ENCODE peak calls at places on chromosomes 4 and X, in four cellular contexts. C is K562, Z is HepG2, H is GM12878. K is an unnamed sample.

GRCh38 chrX:31934842-31935241 is 863.0 kb upstream of the FTHL17 start:
- DNase-seq in C (no peak), Z (no peak), H (no peak), K (no peak)

GRCh38 chr4:111064342-111064993 is 441.6 kb upstream of the PITX2 start:
- DNase-seq in C (no peak), Z (no peak), H (peak; percentile 2), K (peak; percentile 14)

GRCh38 chrX:25295466-25295865 is 279.7 kb upstream of the ARX start:
- DNase-seq in C (no peak), H (no peak), Z (no peak), K (no peak)

GRCh38 chr4:72295966-72296557 is 264.3 kb downstream of the NPFFR2 start:
- DNase-seq in Z (peak; percentile 20), H (no peak), C (peak; percentile 34), K (peak; percentile 31)

GRCh38 chr4:137641554-137641953 is 109.3 kb upstream of the PCDH18 start:
- DNase-seq in C (no peak), Z (no peak), H (no peak), K (no peak)

GRCh38 chr4:119733431-119733830 is 104.8 kb upstream of the PDE5A start:
- DNase-seq in C (no peak), H (no peak), Z (no peak), K (no peak)

GRCh38 chr4:67684839-67685531 is 16.0 kb downstream of the UBA6 start:
- DNase-seq in H (no peak), Z (no peak), C (no peak), K (no peak)

GRCh38 chrX:69988955-69989394 is 60.8 kb downstream of the AWAT2 start:
- DNase-seq in C (no peak), H (no peak), Z (no peak), K (no peak)

GRCh38 chr4:85166318-85166717 is 199.8 kb upstream of the WDFY3 start:
- DNase-seq in C (no peak), H (no peak), Z (no peak), K (peak; percentile 14)

GRCh38 chr4:147192679-147193078 is 247.0 kb upstream of the TTC29 start:
- DNase-seq in H (no peak), Z (no peak), C (no peak), K (no peak)

GRCh38 chr4:3302164-3302785 is 9.5 kb downstream of the RGS12 start:
- DNase-seq in C (no peak), H (peak; percentile 21), Z (no peak), K (no peak)

GRCh38 chrX:103157511-103158316 is 57.2 kb upstream of the BEX4 start:
- DNase-seq in H (no peak), C (peak; percentile 35), Z (peak; percentile 6), K (peak; percentile 25)

GRCh38 chr4:95857761-95858160 is 17.9 kb downstream of the PDHA2 start:
- DNase-seq in C (no peak), Z (no peak), H (no peak), K (no peak)

GRCh38 chr4:53113433-53114215 is 251.5 kb downstream of the RASL11B start:
- DNase-seq in H (no peak), C (no peak), Z (no peak), K (no peak)

GRCh38 chrX:44175455-44175854 is 168.0 kb downstream of the EFHC2 start:
- DNase-seq in C (no peak), H (no peak), Z (no peak), K (no peak)

GRCh38 chr4:35151816-35152572 is 1092.3 kb downstream of the ARAP2 start:
- DNase-seq in C (peak; percentile 10), H (no peak), Z (peak; percentile 32), K (peak; percentile 3)

GRCh38 chr4:185931986-185932385 is 120.0 kb upstream of the SORBS2 start:
- DNase-seq in H (no peak), C (no peak), Z (no peak), K (no peak)

GRCh38 chr4:147049940-147050852 is 104.5 kb upstream of the TTC29 start:
- DNase-seq in C (no peak), Z (no peak), H (no peak), K (no peak)

GRCh38 chr4:71293705-71294104 is 45.1 kb upstream of the SLC4A4 start:
- DNase-seq in H (no peak), C (no peak), Z (no peak), K (no peak)

GRCh38 chr4:94400191-94400590 is 51.6 kb upstream of the PDLIM5 start:
- DNase-seq in C (no peak), H (no peak), Z (no peak), K (no peak)

GRCh38 chr4:67151376-67152343 is 393.6 kb downstream of the CENPC start:
- DNase-seq in C (peak; percentile 26), Z (no peak), H (no peak), K (no peak)

GRCh38 chr4:26065833-26066232 is 151.8 kb downstream of the SMIM20 start:
- DNase-seq in C (no peak), Z (no peak), H (no peak), K (no peak)

GRCh38 chr4:95560791-95561190 is 12.0 kb upstream of the UNC5C start:
- DNase-seq in Z (no peak), H (no peak), C (no peak), K (no peak)

GRCh38 chr4:2354127-2354526 is 64.3 kb downstream of the ZFYVE28 start:
- DNase-seq in C (peak; percentile 52), H (no peak), Z (no peak), K (peak; percentile 11)

GRCh38 chrX:78923198-78924015 is 21.8 kb upstream of the P2RY10 start:
- DNase-seq in C (no peak), Z (no peak), H (peak; percentile 87), K (peak; percentile 0)

GRCh38 chr4:107850438-107850837 is 25.7 kb downstream of the SGMS2 start:
- DNase-seq in C (no peak), Z (no peak), H (no peak), K (no peak)

GRCh38 chr4:67483868-67484602 is 61.3 kb downstream of the CENPC start:
- DNase-seq in C (no peak), Z (no peak), H (no peak), K (no peak)

GRCh38 chr4:102403115-102403514 is 57.8 kb upstream of the SLC39A8 start:
- DNase-seq in Z (no peak), H (no peak), C (no peak), K (no peak)

GRCh38 chr4:150619032-150619431 is 37.1 kb downstream of the MAB21L2 start:
- DNase-seq in Z (no peak), H (no peak), C (no peak), K (no peak)

GRCh38 chr4:1167244-1167949 is 5.0 kb downstream of the SPON2 start:
- DNase-seq in C (peak; percentile 82), H (peak; percentile 91), Z (peak; percentile 24), K (peak; percentile 35)

GRCh38 chr4:120720354-120720753 is 202.2 kb downstream of the PRDM5 start:
- DNase-seq in H (no peak), C (no peak), Z (no peak), K (no peak)

GRCh38 chrX:54786972-54787371 is 11.1 kb downstream of the ITIH6 start:
- DNase-seq in C (no peak), Z (no peak), H (no peak), K (no peak)
- TF ChIP-seq POLR2AphosphoS2 in C (no peak), Z (no peak), H (no peak), K (no peak)

DNA sequence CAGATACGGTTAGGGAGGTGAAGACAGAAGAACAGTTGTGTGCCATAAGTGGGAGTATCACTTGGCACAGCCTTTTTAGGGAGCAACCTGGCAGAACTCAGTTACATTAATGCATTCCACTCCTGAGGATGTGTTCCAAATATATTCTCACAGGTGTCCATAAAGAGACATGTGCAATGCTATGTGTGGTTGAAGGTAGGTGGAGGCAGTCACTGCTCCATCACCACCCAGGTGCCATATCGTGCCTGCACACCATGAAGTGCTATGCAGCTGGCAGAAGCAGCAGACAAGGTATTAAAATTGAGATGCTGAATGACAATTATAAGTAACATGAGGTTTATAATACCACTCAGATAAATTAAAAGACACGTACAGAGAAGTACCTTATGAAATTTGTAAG is 248.0 kb upstream of the SFRP2 start:
- DNase-seq in H (no peak), Z (no peak), C (no peak), K (no peak)
- TF ChIP-seq ESRRA in H (no peak), Z (no peak), C (no peak), K (no peak)

GRCh38 chr4:155377281-155377680 is 516 bp upstream of the MAP9 start:
- DNase-seq in H (no peak), C (no peak), Z (no peak), K (peak; percentile 41)

GRCh38 chr4:155371432-155372043 is 5.2 kb downstream of the MAP9 start:
- DNase-seq in Z (no peak), H (no peak), C (no peak), K (peak; percentile 21)

DNA sequence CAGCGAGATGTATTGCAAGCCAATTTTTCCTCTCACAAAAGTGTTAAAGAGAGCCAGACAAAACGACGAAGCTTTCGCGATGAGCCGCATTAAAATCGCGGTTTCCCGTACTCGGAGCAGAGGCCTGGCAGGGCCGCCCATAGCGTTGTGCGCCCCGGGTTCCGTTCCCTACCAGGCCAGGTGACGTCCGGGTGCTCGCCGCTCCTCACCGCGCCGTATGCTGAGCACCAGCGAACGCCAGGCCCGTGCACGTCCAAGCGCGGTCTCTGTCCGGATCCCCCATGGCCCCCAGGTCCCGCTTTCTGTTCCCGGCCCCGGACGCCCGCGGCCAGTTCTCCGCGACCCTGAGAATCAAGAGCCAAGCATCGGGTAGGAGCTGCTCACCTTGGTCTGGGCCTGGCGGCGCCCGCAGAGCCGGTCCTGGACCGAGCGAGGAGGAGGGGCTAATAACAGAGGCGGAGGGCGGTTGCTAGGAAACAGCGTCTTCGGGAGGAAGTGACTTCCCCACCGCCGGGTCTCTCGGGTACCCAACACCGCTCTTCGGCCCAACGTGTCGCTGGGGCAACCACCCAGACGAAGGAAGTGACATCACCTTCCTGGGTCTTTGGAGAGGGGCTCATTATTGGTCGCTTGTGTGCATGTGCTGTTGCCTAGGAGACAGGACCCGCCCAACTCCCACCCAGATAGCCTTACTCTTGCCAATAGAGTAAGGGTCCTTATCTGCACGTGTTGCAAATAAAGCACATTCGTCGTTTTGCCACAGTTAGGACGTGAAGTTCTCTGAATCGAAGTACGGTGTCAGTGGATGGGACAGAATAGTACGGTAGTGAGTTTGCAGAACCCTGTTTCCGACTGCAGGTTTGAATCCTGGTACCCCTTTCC is at the start of gene MAP9:
- DNase-seq in H (peak; percentile 78), C (peak; percentile 4), Z (no peak), K (peak; percentile 94)
- TF ChIP-seq POLR2AphosphoS2 in H (no peak), C (no peak), Z (no peak), K (no peak)

GRCh38 chr4:168815373-168816345 is 194.4 kb downstream of the CBR4 start:
- DNase-seq in H (no peak), Z (no peak), C (no peak), K (no peak)
- TF ChIP-seq ESRRA in H (no peak), Z (no peak), C (no peak), K (no peak)

DNA sequence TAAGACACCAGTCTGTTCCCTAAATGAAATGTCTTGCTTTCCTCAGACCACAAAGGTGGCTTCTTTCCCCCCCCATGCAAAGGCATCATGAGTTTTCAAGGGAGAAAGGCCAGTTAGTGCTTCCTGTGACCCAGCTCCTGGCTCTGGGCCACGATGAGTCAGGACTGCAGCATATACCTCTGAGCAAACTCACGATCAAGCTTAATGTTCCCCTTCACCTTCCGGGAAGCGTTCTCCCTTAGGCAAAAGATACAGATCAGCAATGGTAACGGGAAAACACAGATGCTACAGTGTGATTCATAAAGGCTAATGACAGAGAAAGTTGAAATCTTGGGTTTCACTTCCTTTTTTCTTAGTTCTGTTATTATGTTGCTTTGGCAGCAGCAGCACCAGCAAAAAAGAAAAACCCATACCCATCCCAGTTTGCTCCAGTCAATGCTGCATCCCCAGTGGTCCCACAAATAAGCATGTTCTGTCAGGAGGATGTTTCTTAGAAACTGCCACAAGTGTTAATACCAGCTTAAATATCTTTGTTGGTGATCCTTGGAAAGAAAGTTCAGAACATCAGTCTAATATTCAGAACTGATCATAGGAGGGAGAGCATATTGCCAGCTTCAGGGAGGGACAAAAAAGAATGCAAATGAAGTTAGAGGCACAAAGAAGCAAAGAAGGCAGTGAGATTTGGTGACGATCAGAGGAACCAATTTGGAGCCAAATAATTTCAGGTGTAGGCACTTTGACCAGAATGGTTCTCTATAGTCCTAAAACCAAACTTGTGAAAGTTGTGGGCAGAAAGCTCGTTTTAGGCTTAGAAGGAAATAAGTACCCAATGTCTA is 41.2 kb downstream of the LONRF3 start:
- DNase-seq in Z (no peak), C (no peak), H (peak; percentile 40), K (peak; percentile 14)
- TF ChIP-seq POLR2AphosphoS2 in Z (no peak), C (no peak), H (no peak), K (no peak)

K was measured in A549.